ENCODE peak calls at places on chromosome 4, in seven cellular contexts. C is fibroblast of villous mesenchyme, E is endothelial cell, M is AG10803, I is upper lobe of left lung, Y is omental fat pad, X is MCF 10A. T is an unnamed sample.

GRCh38 chr4:79823148-79823763 is 249.8 kb downstream of the ANTXR2 start:
- DNase-seq in C (peak; percentile 27), E (no peak), M (peak; percentile 29), I (no peak), Y (no peak), X (peak; percentile 12), T (no peak)

GRCh38 chr4:55184600-55185523 is 59.5 kb upstream of the KDR start:
- DNase-seq in C (peak; percentile 83), E (no peak), M (peak; percentile 73), I (no peak), Y (no peak), X (peak; percentile 47), T (no peak)

GRCh38 chr4:121764702-121765367 is at the start of gene SMIM43:
- DNase-seq in C (no peak), E (peak; percentile 64), M (peak; percentile 17), I (no peak), Y (no peak), X (no peak), T (no peak)

GRCh38 chr4:188691811-188692210 is 552.6 kb downstream of the TRIML1 start:
- DNase-seq in C (no peak), E (no peak), M (no peak), I (no peak), Y (no peak), X (peak; percentile 29), T (no peak)

GRCh38 chr4:168710353-168710946 is 213.6 kb downstream of the PALLD start:
- DNase-seq in C (peak; percentile 83), E (no peak), M (peak; percentile 78), I (no peak), Y (no peak), X (peak; percentile 58), T (no peak)

GRCh38 chr4:7897811-7898210 is 41.9 kb downstream of the AFAP1 start:
- DNase-seq in C (no peak), E (no peak), M (no peak), I (no peak), Y (no peak), X (no peak), T (no peak)

GRCh38 chr4:55173580-55173979 is 48.2 kb upstream of the KDR start:
- DNase-seq in C (peak; percentile 49), E (no peak), M (peak; percentile 38), I (no peak), Y (no peak), X (peak; percentile 48), T (no peak)

GRCh38 chr4:146368209-146368608 is 153.5 kb downstream of the SLC10A7 start:
- DNase-seq in C (peak; percentile 25), E (no peak), M (no peak), I (no peak), Y (no peak), X (no peak), T (no peak)

GRCh38 chr4:89492476-89493110 is 185.0 kb upstream of the GPRIN3 start:
- DNase-seq in C (peak; percentile 93), E (no peak), M (peak; percentile 72), I (no peak), Y (no peak), X (peak; percentile 86), T (no peak)

GRCh38 chr4:82864336-82865001 is 26.5 kb downstream of the SEC31A start:
- DNase-seq in C (no peak), E (no peak), M (no peak), I (no peak), Y (no peak), X (no peak), T (no peak)

GRCh38 chr4:66178901-66179300 is 508.6 kb upstream of the EPHA5 start:
- DNase-seq in C (no peak), E (no peak), M (no peak), I (no peak), Y (no peak), X (peak; percentile 31), T (no peak)

GRCh38 chr4:3563403-3563802 is 31.2 kb upstream of the LRPAP1 start:
- DNase-seq in C (no peak), E (no peak), M (no peak), I (no peak), Y (no peak), X (no peak), T (no peak)

GRCh38 chr4:48129307-48130014 is 4.6 kb downstream of the TXK start:
- DNase-seq in C (no peak), E (no peak), M (no peak), I (no peak), Y (no peak), X (no peak), T (no peak)

GRCh38 chr4:122831515-122832196 is 5.0 kb downstream of the FGF2 start:
- DNase-seq in C (peak; percentile 57), E (no peak), M (peak; percentile 45), I (no peak), Y (no peak), X (peak; percentile 74), T (no peak)

DNA sequence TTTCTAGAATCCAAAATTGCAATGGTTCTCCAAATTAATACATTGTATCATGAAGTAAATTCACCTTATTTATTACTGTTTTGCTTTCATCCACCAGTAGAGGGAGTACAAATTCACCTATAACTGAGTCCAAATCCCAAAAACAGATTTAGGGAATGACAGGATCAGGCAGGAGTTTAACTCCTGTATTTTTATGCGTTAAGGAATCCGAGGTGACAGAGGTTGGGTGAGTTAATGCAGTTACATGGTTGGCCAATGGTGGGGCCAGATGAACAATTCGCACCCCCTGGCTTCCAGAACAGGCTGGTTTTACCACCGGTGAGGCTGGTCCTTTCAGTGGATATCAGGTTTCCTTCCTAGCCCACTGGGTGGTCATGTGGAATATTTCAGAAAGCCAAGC is 82.4 kb downstream of the MTNR1A start:
- DNase-seq in C (peak; percentile 60), E (no peak), M (peak; percentile 57), I (no peak), Y (no peak), X (peak; percentile 56), T (no peak)
- TF ChIP-seq CTCF in C (peak; percentile 67), E (peak; percentile 83), M (peak; percentile 75), I (no peak), Y (no peak), X (peak; percentile 52), T (no peak)

GRCh38 chr4:62003695-62004094 is 803.6 kb downstream of the ADGRL3 start:
- DNase-seq in C (no peak), E (no peak), M (no peak), I (no peak), Y (no peak), X (no peak), T (no peak)

GRCh38 chr4:62006108-62006507 is 806.0 kb downstream of the ADGRL3 start:
- DNase-seq in C (no peak), E (no peak), M (no peak), I (no peak), Y (no peak), X (no peak), T (no peak)

GRCh38 chr4:62004881-62005280 is 804.8 kb downstream of the ADGRL3 start:
- DNase-seq in C (no peak), E (no peak), M (no peak), I (no peak), Y (no peak), X (no peak), T (no peak)
- TF ChIP-seq CTCF in C (no peak), E (no peak), M (no peak), I (no peak), Y (no peak), X (no peak), T (no peak)

GRCh38 chr4:149738156-149738555 is 77.5 kb downstream of the IQCM start:
- DNase-seq in C (no peak), E (no peak), M (no peak), I (no peak), Y (no peak), X (no peak), T (no peak)

GRCh38 chr4:149741186-149741831 is 74.3 kb downstream of the IQCM start:
- DNase-seq in C (no peak), E (no peak), M (no peak), I (no peak), Y (no peak), X (no peak), T (no peak)

DNA sequence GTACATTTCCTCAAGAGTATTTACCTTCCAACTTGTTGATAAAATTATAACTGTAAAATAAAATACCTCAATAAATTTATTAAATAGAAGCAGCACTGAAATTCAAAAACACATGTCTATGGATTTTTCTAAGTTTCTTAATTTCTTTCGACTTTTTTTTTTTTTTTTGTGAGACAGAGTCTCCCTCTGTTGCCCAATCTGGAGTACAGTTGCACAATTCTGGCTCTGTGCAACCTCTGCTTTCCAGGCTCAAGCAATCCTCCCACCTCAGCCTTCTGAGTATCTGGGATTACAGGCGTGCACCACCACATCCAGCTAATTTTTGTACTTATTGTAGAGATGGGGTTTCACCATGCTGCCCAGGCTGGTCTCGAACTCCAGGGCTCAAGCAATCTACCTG is 79.8 kb downstream of the IQCM start:
- DNase-seq in C (peak; percentile 49), E (no peak), M (peak; percentile 31), I (no peak), Y (no peak), X (peak; percentile 69), T (no peak)
- TF ChIP-seq CTCF in C (no peak), E (no peak), M (no peak), I (no peak), Y (no peak), X (no peak), T (no peak)

DNA sequence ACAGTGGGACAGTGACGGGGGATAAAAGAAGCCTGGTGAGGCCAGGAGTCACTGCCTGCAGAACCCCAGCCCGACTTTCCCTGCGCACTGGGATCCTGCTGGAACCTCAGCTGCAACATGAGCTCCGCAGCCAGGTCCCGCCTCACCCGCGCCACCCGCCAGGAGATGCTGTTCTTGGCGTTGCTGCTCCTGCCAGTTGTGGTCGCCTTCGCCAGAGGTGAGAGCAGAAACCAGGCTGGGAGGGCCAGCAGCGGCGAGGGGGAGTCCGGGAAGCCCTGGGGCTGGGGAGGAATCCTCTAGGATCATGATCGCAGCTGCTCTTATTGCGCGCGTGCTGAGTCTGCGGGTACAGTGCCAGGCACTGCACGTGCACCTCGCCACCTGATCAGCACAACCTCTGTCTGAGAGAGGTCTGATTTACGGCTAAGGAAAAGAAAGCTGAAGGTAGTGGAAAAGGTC is at the start of gene PF4V1:
- DNase-seq in C (no peak), E (no peak), M (no peak), I (peak; percentile 31), Y (no peak), X (no peak), T (no peak)
- TF ChIP-seq CTCF in C (peak; percentile 31), E (no peak), M (peak; percentile 42), I (no peak), Y (no peak), X (no peak), T (no peak)

GRCh38 chr4:57430706-57431105 is 320.5 kb upstream of the IGFBP7 start:
- DNase-seq in C (no peak), E (no peak), M (no peak), I (no peak), Y (no peak), X (no peak), T (no peak)

GRCh38 chr4:57437649-57438048 is 327.5 kb upstream of the IGFBP7 start:
- DNase-seq in C (no peak), E (no peak), M (no peak), I (no peak), Y (no peak), X (no peak), T (no peak)

GRCh38 chr4:57435300-57435699 is 325.1 kb upstream of the IGFBP7 start:
- DNase-seq in C (no peak), E (no peak), M (no peak), I (no peak), Y (no peak), X (no peak), T (no peak)
- TF ChIP-seq CTCF in C (no peak), E (no peak), M (no peak), I (no peak), Y (no peak), X (no peak), T (no peak)

T was measured in activated B cell treated with CpG ODN at 0.5 μM for 24 hours.